ENCODE peak calls at places on chromosomes 16 and 17, in seven cellular contexts. S is IMR-90, N is mesenchymal stem cell, H is H1, D is mesendoderm, X is H9, M is neuronal stem cell. Z is an unnamed sample.

GRCh38 chr16:74279266-74279665 is 17.3 kb upstream of the PSMD7 start:
- DNase-seq in S (no peak), N (no peak), H (no peak), D (no peak), X (no peak), M (no peak), Z (no peak)

GRCh38 chr16:57507414-57508083 is 21.3 kb upstream of the DOK4 start:
- DNase-seq in S (no peak), N (no peak), H (no peak), D (peak), X (no peak), M (no peak), Z (no peak)

GRCh38 chr17:64769712-64770111 is 107.6 kb upstream of the SMURF2 start:
- DNase-seq in S (no peak), N (no peak), H (no peak), D (no peak), X (no peak), M (no peak), Z (no peak)

GRCh38 chr17:76529224-76529642 is 8.3 kb downstream of the CYGB start:
- DNase-seq in S (peak), N (peak), H (no peak), D (no peak), X (no peak), M (no peak), Z (no peak)

GRCh38 chr16:72501739-72502653 is 330.0 kb upstream of the PMFBP1 start:
- DNase-seq in S (peak), N (peak), H (no peak), D (peak), X (peak), M (peak), Z (peak)

GRCh38 chr16:12065866-12066545 is 89.5 kb downstream of the SNX29 start:
- DNase-seq in S (no peak), N (no peak), H (no peak), D (no peak), X (no peak), M (no peak), Z (no peak)

GRCh38 chr16:56113223-56113622 is 78.1 kb upstream of the GNAO1 start:
- DNase-seq in S (no peak), N (no peak), H (no peak), D (peak), X (no peak), M (no peak), Z (no peak)

GRCh38 chr17:60327122-60327869 is 64.6 kb downstream of the USP32 start:
- DNase-seq in S (no peak), N (no peak), H (no peak), D (peak), X (peak), M (peak), Z (no peak)

GRCh38 chr17:29568331-29569244 is at the start of gene TP53I13:
- DNase-seq in S (peak), N (peak), H (no peak), D (peak), X (peak), M (peak), Z (peak)

GRCh38 chr16:86922311-86922710 is 344.0 kb downstream of the FOXL1 start:
- DNase-seq in S (no peak), N (no peak), H (no peak), D (no peak), X (no peak), M (no peak), Z (no peak)

GRCh38 chr17:65400701-65401100 is 160.7 kb downstream of the AXIN2 start:
- DNase-seq in S (no peak), N (no peak), H (no peak), D (no peak), X (no peak), M (no peak), Z (no peak)

GRCh38 chr17:42679492-42680330 is 1.9 kb downstream of the CCR10 start:
- DNase-seq in S (peak), N (peak), H (no peak), D (peak), X (peak), M (peak), Z (peak)

GRCh38 chr17:15967706-15968399 is 22.9 kb downstream of the ADORA2B start:
- DNase-seq in S (no peak), N (no peak), H (no peak), D (no peak), X (no peak), M (no peak), Z (no peak)

GRCh38 chr16:23491490-23492391 is 18.6 kb downstream of the GGA2 start:
- DNase-seq in S (peak), N (no peak), H (no peak), D (no peak), X (no peak), M (no peak), Z (peak)

GRCh38 chr16:69319381-69319780 is 8.2 kb downstream of the VPS4A start:
- DNase-seq in S (no peak), N (no peak), H (no peak), D (no peak), X (no peak), M (no peak), Z (no peak)

GRCh38 chr17:14748036-14748715 is 447.3 kb downstream of the HS3ST3B1 start:
- DNase-seq in S (no peak), N (no peak), H (no peak), D (no peak), X (no peak), M (no peak), Z (peak)

GRCh38 chr16:29147710-29148425 is 163.0 kb downstream of the LAT start:
- DNase-seq in S (no peak), N (no peak), H (no peak), D (no peak), X (no peak), M (no peak), Z (no peak)

GRCh38 chr16:89873109-89873821 is at the start of gene TCF25:
- DNase-seq in S (peak), N (peak), H (peak), D (peak), X (peak), M (peak), Z (peak)

GRCh38 chr17:69335018-69335417 is 8.1 kb upstream of the ABCA5 start:
- DNase-seq in S (peak), N (peak), H (no peak), D (peak), X (no peak), M (no peak), Z (no peak)

GRCh38 chr17:14525551-14526455 is 224.9 kb downstream of the HS3ST3B1 start:
- DNase-seq in S (no peak), N (no peak), H (peak), D (peak), X (peak), M (no peak), Z (no peak)

GRCh38 chr16:11030990-11031510 is 86.7 kb downstream of the CLEC16A start:
- DNase-seq in S (no peak), N (no peak), H (no peak), D (no peak), X (no peak), M (no peak), Z (no peak)

GRCh38 chr17:2218426-2218825 is 85.2 kb downstream of the SMG6 start:
- DNase-seq in S (no peak), N (no peak), H (no peak), D (no peak), X (no peak), M (no peak), Z (no peak)

GRCh38 chr17:66129759-66130158 is 62.2 kb downstream of the CEP112 start:
- DNase-seq in S (no peak), N (no peak), H (no peak), D (no peak), X (no peak), M (no peak), Z (no peak)

GRCh38 chr17:34391241-34391640 is 28.2 kb upstream of the CCL1 start:
- DNase-seq in S (no peak), N (no peak), H (no peak), D (no peak), X (peak), M (no peak), Z (no peak)

GRCh38 chr17:77769215-77769614 is 189.3 kb upstream of the TNRC6C start:
- DNase-seq in S (peak), N (no peak), H (no peak), D (no peak), X (no peak), M (no peak), Z (no peak)

GRCh38 chr16:22322021-22322471 is 24.8 kb downstream of the POLR3E start:
- DNase-seq in S (no peak), N (no peak), H (no peak), D (no peak), X (no peak), M (no peak), Z (no peak)

GRCh38 chr17:52837502-52837901 is 679.0 kb upstream of the CA10 start:
- DNase-seq in S (no peak), N (no peak), H (no peak), D (no peak), X (no peak), M (no peak), Z (no peak)

GRCh38 chr16:81669473-81670350 is 109.4 kb upstream of the PLCG2 start:
- DNase-seq in S (no peak), N (no peak), H (no peak), D (no peak), X (no peak), M (no peak), Z (no peak)

GRCh38 chr16:78102865-78103264 is 3.4 kb downstream of the WWOX start:
- DNase-seq in S (no peak), N (no peak), H (no peak), D (no peak), X (no peak), M (no peak), Z (no peak)

GRCh38 chr17:73630957-73631595 is 13.2 kb downstream of the SDK2 start:
- DNase-seq in S (no peak), N (no peak), H (no peak), D (no peak), X (no peak), M (no peak), Z (no peak)

GRCh38 chr17:51805765-51806164 is 352.7 kb downstream of the CA10 start:
- DNase-seq in S (no peak), N (no peak), H (no peak), D (no peak), X (no peak), M (no peak), Z (no peak)

GRCh38 chr17:54172654-54173316 is 350.1 kb downstream of the KIF2B start:
- DNase-seq in S (no peak), N (peak), H (peak), D (peak), X (peak), M (no peak), Z (peak)

GRCh38 chr17:54172096-54172495 is 349.4 kb downstream of the KIF2B start:
- DNase-seq in S (no peak), N (no peak), H (no peak), D (no peak), X (no peak), M (no peak), Z (no peak)

GRCh38 chr17:54180919-54181318 is 358.2 kb downstream of the KIF2B start:
- DNase-seq in S (no peak), N (no peak), H (no peak), D (no peak), X (no peak), M (no peak), Z (no peak)

GRCh38 chr17:54177606-54178308 is 355.0 kb downstream of the KIF2B start:
- DNase-seq in S (no peak), N (no peak), H (no peak), D (no peak), X (no peak), M (no peak), Z (no peak)
- H3K27ac ChIP-seq in S (no peak), N (no peak), H (no peak), D (no peak), X (no peak), M (no peak), Z (no peak)

DNA sequence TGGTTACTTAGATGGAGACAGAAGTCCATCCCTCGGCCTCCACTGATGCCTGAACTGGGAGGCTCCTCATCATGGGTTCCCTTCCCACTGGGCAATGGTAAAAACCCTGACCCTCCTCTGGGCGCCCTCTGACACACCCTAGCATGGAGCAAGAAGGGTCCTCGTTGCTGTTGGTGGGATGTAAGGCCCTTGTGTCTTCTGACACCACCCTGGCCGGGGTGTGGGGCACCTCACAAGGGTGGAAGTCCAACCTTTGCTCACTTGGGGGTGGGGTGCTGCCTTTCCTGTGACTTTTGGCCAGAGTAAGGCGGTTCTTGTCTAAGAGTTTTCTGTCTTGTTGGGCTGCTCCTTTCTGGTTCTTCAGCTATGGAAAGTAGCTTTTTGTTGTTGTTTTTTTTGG is 28.7 kb downstream of the MPRIP start:
- DNase-seq in S (no peak), N (no peak), H (no peak), D (no peak), X (peak), M (no peak), Z (no peak)
- H2BK5ac ChIP-seq in S (no peak), N (no peak), H (no peak), D (no peak), X (no peak), M (no peak), Z (no peak)

GRCh38 chr17:75327757-75328156 is 38.5 kb upstream of the SLC25A19 start:
- DNase-seq in S (no peak), N (no peak), H (no peak), D (no peak), X (no peak), M (no peak), Z (no peak)

GRCh38 chr17:75325827-75326586 is 36.8 kb upstream of the SLC25A19 start:
- DNase-seq in S (peak), N (peak), H (no peak), D (peak), X (no peak), M (no peak), Z (peak)

GRCh38 chr17:75323043-75323591 is 33.9 kb upstream of the SLC25A19 start:
- DNase-seq in S (peak), N (peak), H (peak), D (peak), X (peak), M (peak), Z (peak)

GRCh38 chr17:75325348-75325747 is 36.1 kb upstream of the SLC25A19 start:
- DNase-seq in S (no peak), N (no peak), H (no peak), D (no peak), X (no peak), M (no peak), Z (no peak)

GRCh38 chr17:75326587-75326955 is 37.3 kb upstream of the SLC25A19 start:
- DNase-seq in S (no peak), N (no peak), H (no peak), D (no peak), X (no peak), M (no peak), Z (no peak)
- H3K9ac ChIP-seq in S (no peak), N (peak), H (peak), D (peak), X (no peak), M (no peak), Z (no peak)

DNA sequence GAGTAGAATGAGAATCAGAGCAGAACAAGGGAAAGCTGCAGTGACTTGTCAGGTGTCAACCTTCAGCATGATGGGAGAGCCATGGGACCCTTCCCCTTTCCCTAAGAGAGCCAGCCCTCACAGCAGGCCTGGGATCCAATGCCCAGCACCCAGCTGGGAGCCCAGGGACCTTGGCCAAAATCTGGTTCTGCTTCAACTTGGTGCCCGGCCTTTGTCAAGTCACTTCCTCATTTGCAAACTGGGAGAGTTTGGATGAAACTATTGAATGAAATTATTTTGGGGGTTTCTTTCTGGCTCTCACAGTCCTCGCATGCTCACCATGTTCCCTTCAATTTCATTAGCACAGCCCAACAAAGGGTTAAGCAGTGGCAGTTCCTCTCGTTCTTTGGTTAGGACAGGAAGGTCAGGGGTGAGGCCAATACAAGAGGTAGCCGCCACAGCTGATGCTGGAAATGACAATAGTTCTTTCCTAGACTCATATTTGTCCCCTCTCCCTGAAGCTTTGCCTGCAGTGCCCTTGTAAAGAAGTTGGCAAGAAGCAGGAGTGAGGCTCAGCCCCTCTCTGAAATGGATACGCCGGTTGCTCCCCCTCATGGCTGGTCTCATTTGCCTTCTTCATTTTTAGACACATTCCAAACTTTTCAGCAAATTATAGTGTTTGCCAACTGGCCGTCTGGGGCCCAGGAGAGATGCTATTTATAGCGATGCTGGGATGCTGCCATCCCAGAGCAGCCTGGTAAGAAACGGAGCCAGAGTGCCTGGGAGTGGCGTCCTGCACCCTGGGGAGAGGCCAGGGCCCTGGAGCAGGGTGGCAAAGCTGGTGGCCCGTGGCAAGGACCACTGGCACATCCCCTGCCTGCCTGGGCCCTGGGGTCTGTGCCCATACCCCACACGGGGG is 34.5 kb upstream of the MEOX1 start:
- DNase-seq in S (peak), N (no peak), H (no peak), D (no peak), X (peak), M (no peak), Z (no peak)
- H3K27ac ChIP-seq in S (no peak), N (no peak), H (no peak), D (no peak), X (no peak), M (no peak), Z (no peak)

GRCh38 chr16:80056334-80056733 is 455.8 kb upstream of the MAF start:
- DNase-seq in S (peak), N (no peak), H (no peak), D (peak), X (no peak), M (no peak), Z (peak)
- H2BK5ac ChIP-seq in S (no peak), N (no peak), H (no peak), D (no peak), X (no peak), M (no peak), Z (no peak)

GRCh38 chr16:88070341-88070740 is 119.1 kb downstream of the BANP start:
- DNase-seq in S (no peak), N (no peak), H (no peak), D (no peak), X (no peak), M (no peak), Z (peak)
- H3K9ac ChIP-seq in S (no peak), N (no peak), H (no peak), D (no peak), X (no peak), M (no peak), Z (no peak)

GRCh38 chr17:78924481-78925151 is 571 bp downstream of the TIMP2 start:
- DNase-seq in S (no peak), N (no peak), H (no peak), D (peak), X (peak), M (no peak), Z (no peak)
- H3K27ac ChIP-seq in S (peak), N (no peak), H (no peak), D (no peak), X (no peak), M (no peak), Z (no peak)

GRCh38 chr17:17553217-17554195 is 38.0 kb downstream of the PEMT start:
- DNase-seq in S (no peak), N (no peak), H (no peak), D (no peak), X (no peak), M (no peak), Z (no peak)

GRCh38 chr17:17555151-17555550 is 36.4 kb downstream of the PEMT start:
- DNase-seq in S (no peak), N (no peak), H (no peak), D (no peak), X (no peak), M (no peak), Z (no peak)

GRCh38 chr17:17557796-17558195 is 33.7 kb downstream of the PEMT start:
- DNase-seq in S (no peak), N (no peak), H (no peak), D (no peak), X (no peak), M (no peak), Z (no peak)

GRCh38 chr17:17554266-17554665 is 37.2 kb downstream of the PEMT start:
- DNase-seq in S (no peak), N (no peak), H (no peak), D (no peak), X (no peak), M (no peak), Z (no peak)

GRCh38 chr17:17555906-17556305 is 35.6 kb downstream of the PEMT start:
- DNase-seq in S (no peak), N (no peak), H (no peak), D (no peak), X (no peak), M (no peak), Z (no peak)
- H2BK5ac ChIP-seq in S (no peak), N (no peak), H (no peak), D (no peak), X (no peak), M (no peak), Z (no peak)

GRCh38 chr17:49494937-49495841 is at the start of gene NGFR:
- DNase-seq in S (peak), N (peak), H (no peak), D (peak), X (peak), M (peak), Z (peak)
- H3K9ac ChIP-seq in S (no peak), N (no peak), H (peak), D (peak), X (no peak), M (peak), Z (no peak)

GRCh38 chr17:57665128-57665527 is 80.0 kb downstream of the CCDC182 start:
- DNase-seq in S (no peak), N (no peak), H (no peak), D (no peak), X (peak), M (no peak), Z (no peak)

GRCh38 chr17:57662021-57662420 is 83.1 kb downstream of the CCDC182 start:
- DNase-seq in S (no peak), N (no peak), H (no peak), D (no peak), X (no peak), M (no peak), Z (no peak)

GRCh38 chr17:57665696-57666095 is 79.4 kb downstream of the CCDC182 start:
- DNase-seq in S (no peak), N (no peak), H (no peak), D (no peak), X (peak), M (no peak), Z (no peak)

GRCh38 chr17:57663326-57664070 is 81.6 kb downstream of the CCDC182 start:
- DNase-seq in S (no peak), N (peak), H (no peak), D (no peak), X (no peak), M (no peak), Z (no peak)

GRCh38 chr17:57662644-57663308 is 82.3 kb downstream of the CCDC182 start:
- DNase-seq in S (peak), N (peak), H (peak), D (peak), X (peak), M (peak), Z (peak)
- H3K27ac ChIP-seq in S (peak), N (peak), H (no peak), D (peak), X (peak), M (peak), Z (peak)